ENCODE peak calls at places on chromosomes 12 and 14, in six cellular contexts. U is transverse colon, H is astrocyte, Y is ovary, P is HCT116, A is BE2C. M is an unnamed sample. For H3K9me3, the result is how much of the 10 kb centered on the place peaks cover.

GRCh38 chr12:49902399-49903350 is 1.0 kb downstream of the FAIM2 start:
- DNase-seq in U (no peak), H (no peak), Y (no peak), P (no peak), A (peak), M (no peak)

GRCh38 chr14:31068235-31068634 is 42.1 kb upstream of the STRN3 start:
- DNase-seq in U (no peak), H (no peak), Y (no peak), P (no peak), A (no peak), M (no peak)

GRCh38 chr12:55847603-55848329 is 5.0 kb upstream of the MMP19 start:
- DNase-seq in U (peak), H (peak), Y (peak), P (no peak), A (peak), M (peak)

GRCh38 chr12:91406920-91407341 is 224.3 kb upstream of the DCN start:
- DNase-seq in U (peak), H (peak), Y (no peak), P (peak), A (no peak), M (no peak)

GRCh38 chr12:100545092-100545491 is 28.4 kb upstream of the GAS2L3 start:
- DNase-seq in U (no peak), H (peak), Y (no peak), P (no peak), A (no peak), M (no peak)

GRCh38 chr14:55773984-55774581 is 194.1 kb downstream of the KTN1 start:
- DNase-seq in U (no peak), H (no peak), Y (no peak), P (no peak), A (no peak), M (no peak)

GRCh38 chr14:57205953-57206352 is 62.8 kb downstream of the EXOC5 start:
- DNase-seq in U (no peak), H (no peak), Y (no peak), P (no peak), A (no peak), M (no peak)

GRCh38 chr12:78698747-78699146 is 165.8 kb upstream of the SYT1 start:
- DNase-seq in U (no peak), H (peak), Y (no peak), P (no peak), A (no peak), M (no peak)

GRCh38 chr12:38384816-38385491 is 68.4 kb downstream of the ALG10B start:
- DNase-seq in U (no peak), H (no peak), Y (no peak), P (no peak), A (peak), M (no peak)

GRCh38 chr14:104882325-104882973 is 17.4 kb downstream of the CEP170B start:
- DNase-seq in U (peak), H (no peak), Y (no peak), P (peak), A (peak), M (peak)

GRCh38 chr12:92290016-92290685 is 144.5 kb upstream of the BTG1 start:
- DNase-seq in U (no peak), H (peak), Y (no peak), P (no peak), A (no peak), M (no peak)

GRCh38 chr12:96434107-96434506 is 33.9 kb upstream of the CDK17 start:
- DNase-seq in U (peak), H (peak), Y (no peak), P (no peak), A (no peak), M (no peak)

GRCh38 chr12:10928746-10929286 is at the start of gene PRH2:
- DNase-seq in U (no peak), H (no peak), Y (no peak), P (no peak), A (no peak), M (no peak)

GRCh38 chr14:63204407-63205280 is at the start of gene RHOJ:
- DNase-seq in U (peak), H (peak), Y (peak), P (no peak), A (no peak), M (peak)

GRCh38 chr14:67633451-67634154 is 13.9 kb downstream of the ARG2 start:
- DNase-seq in U (peak), H (no peak), Y (no peak), P (no peak), A (no peak), M (no peak)

GRCh38 chr14:21201732-21202462 is 46.0 kb upstream of the OR5AU1 start:
- DNase-seq in U (no peak), H (no peak), Y (no peak), P (no peak), A (no peak), M (no peak)

GRCh38 chr14:104687601-104688504 is 1.6 kb upstream of the INF2 start:
- DNase-seq in U (peak), H (peak), Y (peak), P (peak), A (peak), M (peak)

GRCh38 chr12:2641761-2642160 is 153.0 kb upstream of the FKBP4 start:
- DNase-seq in U (peak), H (no peak), Y (no peak), P (no peak), A (no peak), M (no peak)

GRCh38 chr12:94789510-94790225 is 139.3 kb upstream of the TMCC3 start:
- DNase-seq in U (no peak), H (no peak), Y (no peak), P (no peak), A (no peak), M (no peak)

GRCh38 chr12:103503546-103504480 is 8.0 kb upstream of the C12orf42 start:
- DNase-seq in U (peak), H (no peak), Y (no peak), P (peak), A (peak), M (no peak)

GRCh38 chr12:96578526-96579125 is 89.2 kb downstream of the CFAP54 start:
- DNase-seq in U (no peak), H (peak), Y (no peak), P (peak), A (no peak), M (no peak)

GRCh38 chr12:20629414-20630156 is 65.5 kb upstream of the SLCO1C1 start:
- DNase-seq in U (peak), H (peak), Y (peak), P (no peak), A (no peak), M (peak)

GRCh38 chr12:58877243-58877743 is 43.0 kb downstream of the LRIG3 start:
- DNase-seq in U (no peak), H (peak), Y (no peak), P (no peak), A (no peak), M (no peak)

GRCh38 chr12:83074495-83074894 is 387.8 kb downstream of the TMTC2 start:
- DNase-seq in U (no peak), H (no peak), Y (no peak), P (no peak), A (no peak), M (no peak)

GRCh38 chr14:75274899-75275569 is 3.6 kb upstream of the FOS start:
- DNase-seq in U (peak), H (no peak), Y (no peak), P (no peak), A (no peak), M (no peak)

GRCh38 chr14:50399251-50400032 is 2.8 kb upstream of the CDKL1 start:
- DNase-seq in U (peak), H (peak), Y (no peak), P (peak), A (peak), M (no peak)

GRCh38 chr14:100547633-100548294 is 39.5 kb downstream of the BEGAIN start:
- DNase-seq in U (peak), H (no peak), Y (peak), P (peak), A (no peak), M (peak)

GRCh38 chr14:68596701-68597100 is 196.2 kb downstream of the ZFP36L1 start:
- DNase-seq in U (no peak), H (no peak), Y (no peak), P (no peak), A (no peak), M (peak)

GRCh38 chr12:121214171-121214777 is 4.3 kb downstream of the P2RX4 start:
- DNase-seq in U (no peak), H (peak), Y (no peak), P (no peak), A (no peak), M (no peak)

GRCh38 chr12:63150255-63151060 is 543 bp downstream of the AVPR1A start:
- DNase-seq in U (no peak), H (no peak), Y (peak), P (no peak), A (no peak), M (peak)

GRCh38 chr12:52977195-52977594 is 28.3 kb downstream of the KRT18 start:
- DNase-seq in U (no peak), H (no peak), Y (no peak), P (no peak), A (no peak), M (no peak)

GRCh38 chr14:47872588-47872987 is 197.2 kb upstream of the MDGA2 start:
- DNase-seq in U (no peak), H (no peak), Y (no peak), P (no peak), A (no peak), M (no peak)

GRCh38 chr12:4856556-4856955 is 53.1 kb upstream of the KCNA1 start:
- DNase-seq in U (no peak), H (no peak), Y (no peak), P (no peak), A (no peak), M (no peak)

GRCh38 chr12:27488479-27488878 is 35.5 kb upstream of the PPFIBP1 start:
- DNase-seq in U (no peak), H (no peak), Y (no peak), P (no peak), A (no peak), M (no peak)
- TF ChIP-seq CTCF in U (no peak), H (no peak), Y (no peak), P (peak), A (no peak), M (no peak)

GRCh38 chr12:120121343-120121742 is 4.8 kb upstream of the RAB35 start:
- DNase-seq in U (no peak), H (no peak), Y (no peak), P (no peak), A (no peak), M (no peak)
- H3K9me3 ChIP-seq in U (under half), H (under half), Y (under half), P (under half), A (under half), M (under half)

DNA sequence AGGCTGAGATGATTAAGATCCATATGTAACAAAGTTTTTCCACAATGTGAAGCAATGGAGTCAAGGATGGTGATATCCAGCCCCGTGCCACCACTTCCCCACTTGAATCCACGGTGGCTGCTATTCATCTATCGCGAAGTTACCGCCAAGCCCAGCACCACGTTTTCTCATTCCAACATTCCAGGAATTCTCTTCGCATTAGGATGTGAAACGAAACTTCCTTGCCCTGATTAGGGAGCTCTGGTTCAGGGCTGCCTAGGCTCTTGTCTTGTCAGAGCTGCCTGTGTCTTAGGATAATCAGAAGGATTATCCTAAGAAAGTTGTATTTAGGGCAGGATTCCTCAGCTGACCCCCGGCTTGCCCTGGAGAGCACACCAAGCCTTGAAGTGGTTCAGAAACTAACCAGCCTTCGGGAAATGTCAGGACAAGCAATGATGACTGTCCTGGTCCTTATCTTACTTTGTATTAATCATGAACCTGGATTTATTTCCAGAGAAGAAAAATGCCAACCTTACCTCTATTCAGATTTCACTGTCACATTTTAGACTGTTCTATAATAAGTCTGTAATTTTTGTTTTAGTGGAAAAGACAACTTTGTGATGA is 114.8 kb upstream of the PCED1B start:
- DNase-seq in U (no peak), H (peak), Y (no peak), P (no peak), A (no peak), M (no peak)
- TF ChIP-seq CTCF in U (no peak), H (no peak), Y (no peak), P (no peak), A (no peak), M (no peak)

GRCh38 chr12:129614221-129614885 is 289.5 kb downstream of the TMEM132D start:
- DNase-seq in U (no peak), H (peak), Y (no peak), P (no peak), A (no peak), M (no peak)
- H3K9me3 ChIP-seq in U (under half), H (under half), Y (under half), P (under half), A (under half), M (under half)

DNA sequence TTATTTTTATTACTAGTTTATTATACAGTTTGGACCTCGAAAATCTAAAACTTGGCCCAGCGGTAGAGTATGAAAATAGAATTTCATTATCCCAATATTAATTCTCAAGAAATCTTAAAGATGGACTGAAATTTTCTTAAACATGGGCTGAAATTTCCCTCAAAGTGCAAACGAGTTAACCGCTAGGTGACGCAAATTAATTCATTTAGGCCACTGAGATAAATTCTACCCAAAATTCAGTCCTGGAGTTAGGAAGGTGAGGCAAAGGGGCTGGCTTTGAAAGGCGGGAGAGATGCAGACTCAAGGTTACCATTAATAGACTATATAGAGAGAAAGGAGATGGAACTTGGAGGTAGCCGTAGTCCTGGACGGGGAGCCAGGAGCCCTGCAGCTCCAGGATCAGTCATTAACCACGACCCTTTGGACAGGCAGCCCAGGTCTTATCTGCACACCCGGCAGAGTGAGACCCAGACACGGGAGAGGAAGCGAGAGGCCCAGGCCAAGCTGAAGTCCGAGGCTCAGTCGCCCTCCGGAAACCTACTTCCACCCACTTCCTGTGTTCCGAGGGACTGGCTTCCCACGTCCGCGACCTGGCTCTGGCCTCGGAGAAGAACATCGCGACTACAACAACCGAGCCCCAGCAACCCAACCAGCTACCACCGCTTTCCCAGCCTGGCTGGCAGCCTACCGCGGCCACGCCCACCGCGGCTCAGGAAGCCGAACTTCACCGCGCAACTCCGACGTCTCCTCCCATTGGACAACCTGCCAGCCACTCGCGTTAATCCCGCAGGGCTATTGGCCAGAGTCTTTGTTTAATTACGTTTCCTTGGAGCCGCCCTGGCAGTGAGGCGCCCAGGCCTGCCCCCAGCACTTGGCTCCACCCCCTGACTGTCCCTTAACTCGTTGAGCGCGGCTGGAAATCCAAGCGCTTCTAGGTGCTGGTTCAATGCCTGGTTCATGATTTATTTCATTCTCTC is at the start of gene EFCAB11:
- DNase-seq in U (peak), H (peak), Y (peak), P (peak), A (peak), M (peak)
- TF ChIP-seq CTCF in U (no peak), H (peak), Y (no peak), P (peak), A (peak), M (no peak)

M was measured in psoas muscle.